ENCODE peak calls at places on chromosomes 3 and 15, in six cellular contexts. P is MM.1S, A is GM23248, K is mesendoderm, Q is osteoblast, T is OCI-LY7. H is an unnamed sample.

GRCh38 chr15:48579945-48580671 is 65.4 kb downstream of the FBN1 start:
- DNase-seq in T (no peak), P (no peak), Q (no peak), K (no peak), A (peak; percentile 61), H (peak; percentile 50)

GRCh38 chr3:133440652-133441051 is 40.8 kb downstream of the BFSP2 start:
- DNase-seq in Q (no peak), A (peak; percentile 7), T (no peak), P (no peak), K (no peak), H (peak; percentile 16)

GRCh38 chr3:117404756-117405155 is 695.2 kb downstream of the TUSC7 start:
- DNase-seq in Q (no peak), P (no peak), K (no peak), T (no peak), A (no peak), H (no peak)

GRCh38 chr3:158552124-158552523 is 18.9 kb upstream of the MLF1 start:
- DNase-seq in A (no peak), K (no peak), T (no peak), P (no peak), Q (no peak), H (no peak)

GRCh38 chr3:50660386-50660785 is 14.3 kb upstream of the DOCK3 start:
- DNase-seq in Q (no peak), T (no peak), P (no peak), A (no peak), K (no peak), H (no peak)

GRCh38 chr15:80211976-80212375 is 40.0 kb downstream of the CTXND1 start:
- DNase-seq in A (no peak), Q (no peak), K (no peak), P (no peak), T (no peak), H (no peak)

GRCh38 chr3:129276385-129276784 is 2.3 kb upstream of the HMCES start:
- DNase-seq in K (no peak), Q (no peak), P (peak; percentile 90), A (no peak), T (peak; percentile 99), H (no peak)

GRCh38 chr3:18127181-18127863 is 297.8 kb downstream of the SATB1 start:
- DNase-seq in T (peak; percentile 93), A (no peak), P (no peak), K (no peak), Q (no peak), H (no peak)

GRCh38 chr3:65893631-65894030 is 145.1 kb downstream of the MAGI1 start:
- DNase-seq in A (peak; percentile 62), P (no peak), T (no peak), K (no peak), Q (no peak), H (no peak)

GRCh38 chr3:99753268-99753975 is 64.2 kb upstream of the CMSS1 start:
- DNase-seq in Q (no peak), T (peak; percentile 48), K (peak; percentile 71), P (peak; percentile 68), A (peak; percentile 86), H (peak; percentile 91)

GRCh38 chr15:35252351-35252865 is 167.3 kb upstream of the NANOGP8 start:
- DNase-seq in K (no peak), T (no peak), P (no peak), Q (no peak), A (no peak), H (no peak)

GRCh38 chr15:97567411-97567810 is 393.1 kb upstream of the ARRDC4 start:
- DNase-seq in K (no peak), A (no peak), T (no peak), Q (no peak), P (no peak), H (no peak)

GRCh38 chr15:45425135-45425534 is 46.8 kb upstream of the GATM start:
- DNase-seq in T (no peak), K (peak; percentile 5), A (peak; percentile 77), Q (no peak), P (no peak), H (peak; percentile 74)

GRCh38 chr3:177136715-177137114 is 60.6 kb downstream of the TBL1XR1 start:
- DNase-seq in K (no peak), T (no peak), P (no peak), Q (peak; percentile 58), A (no peak), H (no peak)

GRCh38 chr3:66386011-66386924 is 114.6 kb downstream of the LRIG1 start:
- DNase-seq in K (no peak), T (peak; percentile 15), Q (no peak), P (no peak), A (no peak), H (no peak)

GRCh38 chr15:95916568-95916967 is 413.9 kb upstream of the NR2F2 start:
- DNase-seq in A (no peak), K (no peak), T (no peak), P (no peak), Q (no peak), H (no peak)

GRCh38 chr3:135982404-135982761 is 16.9 kb downstream of the PPP2R3A start:
- DNase-seq in Q (no peak), T (no peak), K (no peak), A (peak; percentile 54), P (no peak), H (peak; percentile 59)

GRCh38 chr3:21738935-21739334 is 12.1 kb downstream of the ZNF385D start:
- DNase-seq in T (no peak), P (no peak), A (no peak), K (no peak), Q (no peak), H (no peak)

GRCh38 chr15:62506217-62506805 is 341.2 kb upstream of the C2CD4B start:
- DNase-seq in T (no peak), Q (peak; percentile 57), K (peak; percentile 37), P (no peak), A (peak; percentile 76), H (peak; percentile 53)

GRCh38 chr15:82305621-82306048 is 43.0 kb downstream of the SAXO2 start:
- DNase-seq in A (no peak), Q (no peak), P (no peak), T (no peak), K (no peak), H (no peak)

GRCh38 chr3:156987946-156988345 is 161.8 kb downstream of the LEKR1 start:
- DNase-seq in A (no peak), Q (no peak), K (no peak), T (no peak), P (no peak), H (no peak)

GRCh38 chr15:40932625-40933519 is 3.7 kb downstream of the DLL4 start:
- DNase-seq in K (no peak), A (no peak), P (no peak), Q (peak; percentile 80), T (no peak), H (no peak)

GRCh38 chr15:86333819-86334218 is 254.1 kb downstream of the AGBL1 start:
- DNase-seq in K (no peak), P (no peak), A (no peak), T (no peak), Q (no peak), H (no peak)

DNA sequence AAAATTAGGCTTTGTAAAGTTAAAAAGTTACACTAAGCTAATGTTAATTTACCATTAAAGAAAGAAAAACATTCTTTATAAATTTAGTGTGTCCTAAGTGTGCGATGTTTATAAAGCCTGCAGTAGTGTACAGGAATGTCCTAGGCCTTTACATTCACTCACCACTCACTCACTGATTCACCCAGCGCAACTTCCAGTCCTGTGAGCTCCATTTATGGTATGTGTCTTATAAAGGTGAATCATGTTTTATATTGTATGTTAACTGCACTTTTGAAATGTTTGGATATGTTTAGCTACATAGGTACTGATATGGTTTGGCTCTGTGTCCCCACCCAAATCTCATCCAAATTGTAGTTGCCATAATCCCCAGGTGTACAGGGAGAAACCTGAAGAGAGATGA is 549.7 kb upstream of the EPHA6 start:
- DNase-seq in P (no peak), T (no peak), Q (no peak), K (no peak), A (no peak), H (no peak)
- H3K79me2 ChIP-seq in P (no peaks in the 10 kb centered on the region), T (no peaks in the 10 kb centered on the region), Q (no peaks in the 10 kb centered on the region), K (no peaks in the 10 kb centered on the region), A (no peaks in the 10 kb centered on the region), H (no peaks in the 10 kb centered on the region)

GRCh38 chr15:98786706-98787105 is 138.4 kb downstream of the IGF1R start:
- DNase-seq in K (no peak), Q (no peak), T (no peak), A (no peak), P (no peak), H (no peak)

GRCh38 chr15:98787190-98787589 is 138.9 kb downstream of the IGF1R start:
- DNase-seq in K (no peak), P (no peak), A (peak; percentile 64), T (no peak), Q (no peak), H (peak; percentile 42)

GRCh38 chr15:98785408-98785795 is 137.1 kb downstream of the IGF1R start:
- DNase-seq in Q (no peak), A (no peak), T (no peak), P (no peak), K (no peak), H (no peak)

GRCh38 chr15:98787936-98788757 is 139.8 kb downstream of the IGF1R start:
- DNase-seq in P (no peak), K (peak; percentile 58), A (no peak), Q (no peak), T (no peak), H (no peak)

GRCh38 chr15:98785796-98786581 is 137.7 kb downstream of the IGF1R start:
- DNase-seq in K (peak; percentile 80), A (no peak), T (no peak), Q (no peak), P (no peak), H (no peak)
- H3K79me2 ChIP-seq in K (peaks cover 59% of the 10 kb centered on the region), A (peaks cover 100% of the 10 kb centered on the region), T (no peaks in the 10 kb centered on the region), Q (peaks cover 63% of the 10 kb centered on the region), P (peaks cover 65% of the 10 kb centered on the region), H (peaks cover 8% of the 10 kb centered on the region)

DNA sequence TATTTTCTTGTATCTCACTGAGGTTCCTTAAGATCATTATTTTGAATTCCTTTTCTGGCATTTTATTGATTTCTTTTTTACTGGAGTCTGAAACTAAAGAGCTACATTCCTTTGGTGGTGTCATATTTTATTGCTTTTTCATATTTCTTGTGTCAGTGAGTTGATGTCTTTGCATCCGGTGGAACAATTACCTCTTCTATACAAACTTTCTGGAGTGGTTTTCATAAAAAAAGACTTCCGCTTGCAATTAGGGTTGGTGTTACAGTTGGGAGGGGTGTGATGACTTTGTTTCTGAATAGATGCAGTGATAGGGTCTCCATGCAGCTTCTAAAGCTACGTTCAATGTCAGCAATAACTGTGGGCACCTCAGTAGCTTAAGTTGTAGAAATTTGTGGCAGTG is 181.7 kb downstream of the LPP start:
- DNase-seq in T (no peak), P (no peak), A (no peak), K (no peak), Q (no peak), H (no peak)
- H3K79me2 ChIP-seq in T (no peaks in the 10 kb centered on the region), P (no peaks in the 10 kb centered on the region), A (peaks cover 86% of the 10 kb centered on the region), K (peaks cover 8% of the 10 kb centered on the region), Q (peaks cover 79% of the 10 kb centered on the region), H (peaks cover 43% of the 10 kb centered on the region)

GRCh38 chr15:89244512-89244869 is 712 bp downstream of the FANCI start:
- DNase-seq in K (no peak), Q (peak; percentile 62), T (no peak), A (no peak), P (peak; percentile 40), H (peak; percentile 17)

GRCh38 chr15:89243046-89243690 is 611 bp upstream of the FANCI start:
- DNase-seq in K (no peak), A (peak; percentile 78), P (no peak), T (no peak), Q (no peak), H (peak; percentile 54)

GRCh38 chr15:89248584-89248983 is 4.8 kb downstream of the FANCI start:
- DNase-seq in A (no peak), Q (no peak), T (no peak), P (no peak), K (no peak), H (no peak)

GRCh38 chr15:89243691-89244511 is at the start of gene FANCI:
- DNase-seq in Q (peak; percentile 94), T (peak; percentile 97), K (peak; percentile 97), P (peak; percentile 97), A (peak; percentile 97), H (peak; percentile 92)

GRCh38 chr15:89247441-89247840 is 3.7 kb downstream of the FANCI start:
- DNase-seq in A (no peak), K (no peak), T (no peak), P (no peak), Q (no peak), H (no peak)
- H3K79me2 ChIP-seq in A (peaks cover 36% of the 10 kb centered on the region), K (peaks cover 24% of the 10 kb centered on the region), T (peaks cover 63% of the 10 kb centered on the region), P (peaks cover 65% of the 10 kb centered on the region), Q (peaks cover 22% of the 10 kb centered on the region), H (peaks cover 16% of the 10 kb centered on the region)